ENCODE peak calls at places on chromosomes 7 and 10, in four cellular contexts. Z, X, A and G are unnamed samples.

GRCh38 chr10:88792656-88793055 is 9.9 kb upstream of the LIPM start:
- DNase-seq in X (peak; percentile 27), A (no peak), Z (no peak), G (no peak)

GRCh38 chr7:33932221-33932620 is 26.9 kb downstream of the BMPER start:
- DNase-seq in X (no peak), A (no peak), Z (no peak), G (no peak)

GRCh38 chr10:52197098-52197497 is 117.0 kb upstream of the DKK1 start:
- DNase-seq in A (no peak), X (no peak), Z (no peak), G (no peak)

GRCh38 chr7:127532736-127533135 is 52.7 kb downstream of the GCC1 start:
- DNase-seq in A (no peak), X (no peak), Z (no peak), G (no peak)

GRCh38 chr10:14386202-14386593 is 55.5 kb upstream of the FRMD4A start:
- DNase-seq in A (peak; percentile 82), Z (no peak), X (peak; percentile 63), G (peak; percentile 65)

GRCh38 chr10:47456794-47457527 is 27.0 kb downstream of the ANXA8 start:
- DNase-seq in X (no peak), Z (no peak), A (no peak), G (no peak)

GRCh38 chr10:100713859-100714565 is 31.4 kb upstream of the PAX2 start:
- DNase-seq in X (no peak), Z (no peak), A (no peak), G (no peak)

GRCh38 chr7:153638821-153639435 is 413.3 kb upstream of the DPP6 start:
- DNase-seq in Z (no peak), A (no peak), X (no peak), G (no peak)

GRCh38 chr10:100482181-100482833 is 19.5 kb downstream of the WNT8B start:
- DNase-seq in Z (peak; percentile 89), A (peak; percentile 34), X (peak; percentile 51), G (no peak)

GRCh38 chr10:66928791-66929190 is 3.0 kb downstream of the LRRTM3 start:
- DNase-seq in A (no peak), X (no peak), Z (no peak), G (no peak)

GRCh38 chr10:77601488-77601887 is 36.1 kb downstream of the KCNMA1 start:
- DNase-seq in Z (no peak), X (no peak), A (no peak), G (no peak)

GRCh38 chr7:110205899-110206298 is 885.0 kb upstream of the LRRN3 start:
- DNase-seq in X (no peak), A (no peak), Z (no peak), G (no peak)

GRCh38 chr7:45183711-45184210 is 26.2 kb downstream of the RAMP3 start:
- DNase-seq in A (no peak), X (no peak), Z (no peak), G (no peak)

GRCh38 chr7:47949703-47950102 is 1.4 kb upstream of the PKD1L1 start:
- DNase-seq in Z (no peak), X (no peak), A (no peak), G (no peak)

GRCh38 chr10:27628631-27629030 is 117.0 kb downstream of the MKX start:
- DNase-seq in Z (no peak), X (no peak), A (no peak), G (no peak)

GRCh38 chr7:134966691-134967090 is 19.6 kb upstream of the AGBL3 start:
- DNase-seq in Z (no peak), X (no peak), A (no peak), G (no peak)

GRCh38 chr7:29884399-29885272 is 78.3 kb downstream of the WIPF3 start:
- DNase-seq in X (peak; percentile 62), A (no peak), Z (no peak), G (no peak)
- H3K4me3 ChIP-seq in X (no peak overlapping the region), A (peak overlapping the region; percentile 43), Z (peak overlapping the region; percentile 51), G (no peak overlapping the region)

GRCh38 chr7:130909161-130909836 is 175.3 kb upstream of the KLF14 start:
- DNase-seq in A (no peak), Z (no peak), X (no peak), G (no peak)
- H3K4me3 ChIP-seq in A (peak overlapping the region; percentile 68), Z (no peak overlapping the region), X (peak overlapping the region; percentile 96), G (peak overlapping the region; percentile 86)

GRCh38 chr7:130419652-130420051 is 21.2 kb downstream of the CEP41 start:
- DNase-seq in X (no peak), Z (no peak), A (no peak), G (no peak)
- H3K4me3 ChIP-seq in X (no peak overlapping the region), Z (no peak overlapping the region), A (no peak overlapping the region), G (no peak overlapping the region)

DNA sequence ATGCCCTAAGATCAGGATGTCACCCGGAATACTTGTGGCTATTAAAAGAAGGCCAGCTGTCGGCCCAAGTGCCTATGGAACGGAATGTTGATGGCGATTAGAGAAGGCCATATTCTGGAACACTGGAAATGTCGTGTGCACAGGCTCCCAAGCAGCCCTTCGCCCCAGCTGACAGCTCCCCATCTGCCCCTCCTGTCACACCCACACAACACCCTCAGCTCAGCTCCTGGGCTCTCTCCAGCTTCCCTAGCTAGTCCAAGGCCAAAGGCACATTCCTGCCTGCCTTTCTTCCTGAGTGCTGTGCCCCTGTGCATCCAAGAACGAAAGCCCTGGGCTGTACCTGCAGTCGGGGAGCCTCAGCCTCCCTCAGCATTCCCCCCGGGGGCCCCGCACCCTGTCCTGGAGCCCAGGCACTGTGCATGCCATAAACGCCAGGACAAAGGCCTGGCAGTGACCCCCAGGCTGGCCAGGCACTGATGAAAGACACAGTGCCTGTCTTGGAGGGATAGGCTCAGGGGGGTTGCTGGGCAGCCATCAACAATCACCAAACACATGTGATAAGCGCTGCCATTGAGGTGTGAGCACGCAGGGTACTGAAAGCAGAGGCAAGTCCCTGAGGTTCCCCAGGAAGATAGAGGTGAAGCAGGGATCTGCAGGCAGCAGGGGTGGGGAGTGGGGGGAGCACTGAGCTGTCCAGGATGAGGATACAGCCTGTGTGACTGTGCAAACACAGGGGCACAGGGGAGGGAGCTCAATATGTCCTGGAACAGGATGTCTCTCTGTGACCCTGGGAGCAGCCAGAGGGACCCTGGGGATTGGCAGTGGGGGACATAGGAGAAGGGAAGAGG is 3.7 kb upstream of the LDB3 start:
- DNase-seq in Z (no peak), X (no peak), A (no peak), G (no peak)
- H3K4me3 ChIP-seq in Z (no peak overlapping the region), X (no peak overlapping the region), A (no peak overlapping the region), G (no peak overlapping the region)

GRCh38 chr7:99244942-99245341 is 27.7 kb upstream of the MYH16 start:
- DNase-seq in Z (no peak), X (no peak), A (no peak), G (no peak)

GRCh38 chr7:99243751-99244337 is 28.8 kb upstream of the MYH16 start:
- DNase-seq in X (no peak), A (no peak), Z (no peak), G (no peak)

GRCh38 chr7:99238558-99239341 is 30.8 kb upstream of the KPNA7 start:
- DNase-seq in A (no peak), X (no peak), Z (no peak), G (no peak)

GRCh38 chr7:99248391-99249067 is 24.1 kb upstream of the MYH16 start:
- DNase-seq in Z (no peak), X (no peak), A (no peak), G (no peak)

GRCh38 chr7:99242667-99243066 is 30.0 kb upstream of the MYH16 start:
- DNase-seq in Z (no peak), A (no peak), X (no peak), G (no peak)
- H3K4me3 ChIP-seq in Z (no peak overlapping the region), A (no peak overlapping the region), X (no peak overlapping the region), G (no peak overlapping the region)

GRCh38 chr10:92946491-92946890 is 98.2 kb downstream of the EXOC6 start:
- DNase-seq in Z (no peak), A (no peak), X (no peak), G (no peak)
- H3K4me3 ChIP-seq in Z (no peak overlapping the region), A (no peak overlapping the region), X (no peak overlapping the region), G (no peak overlapping the region)